ENCODE peak calls at places on chromosomes 11 and 22, in nine cellular contexts. L is ACHN, N is HTR-8/SVneo, F is GM23248, Y is germinal center, V is HFF-Myc, D is nephron progenitor cell, U is neural crest cell, S is GDM1. C is an unnamed sample.
A peak's percentile ranks its signal among the peaks of the same experiment; 100 is the strongest.

GRCh38 chr22:17583151-17583550 is 19.9 kb downstream of the SLC25A18 start:
- DNase-seq in N (no peak), U (no peak), F (no peak), L (no peak), Y (no peak), D (no peak), S (no peak), V (no peak), C (no peak)

GRCh38 chr11:10542776-10543175 is 1.8 kb upstream of the RNF141 start:
- DNase-seq in U (no peak), S (no peak), Y (no peak), F (no peak), L (no peak), V (no peak), D (no peak), N (no peak), C (no peak)

GRCh38 chr11:43359432-43359818 is 705 bp downstream of the TTC17 start:
- DNase-seq in U (no peak), N (peak; percentile 25), S (no peak), V (no peak), F (peak; percentile 69), Y (no peak), L (peak; percentile 42), D (no peak), C (no peak)

GRCh38 chr11:93921695-93922468 is 71.5 kb upstream of the VSTM5 start:
- DNase-seq in V (peak; percentile 52), U (peak; percentile 40), D (peak; percentile 49), S (peak; percentile 34), F (peak; percentile 74), L (peak; percentile 70), Y (peak; percentile 30), N (peak; percentile 60), C (peak; percentile 29)

GRCh38 chr11:110095554-110095953 is 2.4 kb downstream of the ZC3H12C start:
- DNase-seq in Y (no peak), D (no peak), N (no peak), U (no peak), F (peak; percentile 28), L (peak; percentile 48), V (no peak), S (no peak), C (no peak)

GRCh38 chr22:36768141-36768540 is 7.8 kb downstream of the IFT27 start:
- DNase-seq in N (no peak), V (no peak), S (no peak), Y (no peak), U (no peak), F (no peak), D (no peak), L (no peak), C (no peak)

GRCh38 chr11:103673773-103674172 is 362.7 kb upstream of the DDI1 start:
- DNase-seq in L (no peak), S (no peak), Y (no peak), F (peak; percentile 54), N (no peak), V (no peak), U (no peak), D (no peak), C (no peak)

GRCh38 chr11:116506446-116506845 is 266.3 kb downstream of the BUD13 start:
- DNase-seq in L (no peak), S (no peak), D (no peak), F (no peak), U (no peak), N (no peak), V (no peak), Y (no peak), C (no peak)

GRCh38 chr11:100630898-100631297 is 56.2 kb upstream of the ARHGAP42 start:
- DNase-seq in D (no peak), L (no peak), V (no peak), N (no peak), S (no peak), F (no peak), Y (no peak), U (no peak), C (no peak)

GRCh38 chr22:20019661-20020532 is 1.0 kb upstream of the TANGO2 start:
- DNase-seq in N (no peak), U (no peak), S (no peak), D (no peak), F (no peak), V (no peak), Y (no peak), L (no peak), C (no peak)

GRCh38 chr22:49825436-49825835 is 2.2 kb downstream of the BRD1 start:
- DNase-seq in F (peak; percentile 83), N (no peak), U (no peak), V (no peak), Y (no peak), L (peak; percentile 60), D (no peak), S (no peak), C (no peak)

GRCh38 chr11:125036933-125037332 is 26.2 kb upstream of the SLC37A2 start:
- DNase-seq in F (peak; percentile 96), S (no peak), D (no peak), U (no peak), N (no peak), V (peak; percentile 73), L (peak; percentile 10), Y (no peak), C (no peak)

GRCh38 chr11:47443817-47444216 is 5.1 kb downstream of the RAPSN start:
- DNase-seq in D (no peak), N (no peak), F (no peak), V (no peak), U (no peak), S (no peak), Y (no peak), L (no peak), C (no peak)

GRCh38 chr11:102883132-102883531 is 8.3 kb upstream of the MMP12 start:
- DNase-seq in D (no peak), V (no peak), Y (no peak), L (no peak), U (no peak), S (no peak), N (no peak), F (peak; percentile 30), C (no peak)

GRCh38 chr11:75635009-75635909 is 33.6 kb downstream of the MAP6 start:
- DNase-seq in F (peak; percentile 85), U (no peak), V (no peak), L (no peak), D (peak; percentile 21), N (no peak), Y (no peak), S (no peak), C (no peak)

GRCh38 chr22:39820266-39820665 is 73.3 kb downstream of the ENTHD1 start:
- DNase-seq in S (no peak), Y (no peak), U (no peak), F (peak; percentile 84), N (peak; percentile 35), L (peak; percentile 55), V (peak; percentile 48), D (no peak), C (no peak)

GRCh38 chr11:7671347-7671746 is 2.0 kb downstream of the CYB5R2 start:
- DNase-seq in N (no peak), S (no peak), Y (no peak), D (no peak), V (no peak), F (no peak), U (no peak), L (no peak), C (no peak)

GRCh38 chr11:57644748-57645715 is 4.7 kb downstream of the YPEL4 start:
- DNase-seq in U (peak; percentile 86), V (no peak), F (peak; percentile 78), L (peak; percentile 65), Y (peak; percentile 86), N (peak; percentile 73), S (peak; percentile 70), D (peak; percentile 89), C (peak; percentile 99)

GRCh38 chr11:79045811-79046304 is 395.0 kb downstream of the TENM4 start:
- DNase-seq in D (no peak), U (no peak), F (no peak), S (no peak), Y (no peak), N (no peak), V (peak; percentile 88), L (peak; percentile 3), C (no peak)